ENCODE peak calls at places on chromosomes 5 and 9, in eight cellular contexts. F is transverse colon, S is hepatocyte, J is gastrocnemius medialis, N is H9, E is tibial artery, W is K562, Q is HCT116. C is an unnamed sample.

GRCh38 chr9:113677057-113677456 is 199.1 kb upstream of the ZNF618 start:
- DNase-seq in S (no peak), J (no peak), W (no peak), E (no peak), F (no peak), N (no peak), Q (no peak), C (no peak)

GRCh38 chr5:1643651-1644392 is 120.1 kb upstream of the LPCAT1 start:
- DNase-seq in J (no peak), N (peak; percentile 57), Q (no peak), S (no peak), E (no peak), F (no peak), W (no peak), C (no peak)

GRCh38 chr5:74318985-74319563 is 321.5 kb downstream of the ENC1 start:
- DNase-seq in J (no peak), W (no peak), F (no peak), Q (no peak), N (no peak), E (no peak), S (no peak), C (no peak)

GRCh38 chr9:114370251-114370984 is 17.4 kb downstream of the AKNA start:
- DNase-seq in S (no peak), N (peak; percentile 74), Q (no peak), F (no peak), W (no peak), J (no peak), E (no peak), C (no peak)

GRCh38 chr5:170892201-170892600 is 30.4 kb downstream of the RANBP17 start:
- DNase-seq in E (no peak), W (no peak), N (no peak), F (no peak), Q (no peak), J (no peak), S (no peak), C (no peak)

GRCh38 chr5:125198270-125198974 is 452.0 kb upstream of the ZNF608 start:
- DNase-seq in Q (no peak), S (peak; percentile 90), F (peak; percentile 74), N (no peak), W (no peak), J (peak; percentile 56), E (peak; percentile 54), C (peak; percentile 58)

GRCh38 chr9:129405089-129405830 is 215.6 kb downstream of the C9orf50 start:
- DNase-seq in E (no peak), W (no peak), F (no peak), S (peak; percentile 72), Q (no peak), N (no peak), J (no peak), C (no peak)

GRCh38 chr9:100074093-100074492 is 24.7 kb downstream of the ERP44 start:
- DNase-seq in F (no peak), S (no peak), Q (no peak), W (no peak), N (no peak), J (no peak), E (no peak), C (no peak)

GRCh38 chr9:17134396-17134842 is 421 bp upstream of the CNTLN start:
- DNase-seq in N (no peak), W (no peak), J (peak; percentile 5), S (peak; percentile 16), E (no peak), Q (no peak), F (no peak), C (no peak)

GRCh38 chr9:36141288-36141687 is 4.8 kb downstream of the GLIPR2 start:
- DNase-seq in Q (no peak), F (no peak), J (no peak), W (no peak), S (no peak), E (no peak), N (peak; percentile 49), C (no peak)

GRCh38 chr9:136023401-136024225 is 62.4 kb upstream of the UBAC1 start:
- DNase-seq in F (no peak), S (no peak), W (no peak), E (peak; percentile 59), Q (no peak), N (peak; percentile 24), J (peak; percentile 34), C (no peak)

GRCh38 chr5:14705556-14705955 is 41.0 kb downstream of the OTULIN start:
- DNase-seq in S (no peak), J (no peak), W (no peak), F (no peak), Q (no peak), N (no peak), E (no peak), C (no peak)

GRCh38 chr5:93336330-93337110 is 244.5 kb downstream of the NR2F1-AS1 start:
- DNase-seq in S (no peak), J (no peak), W (no peak), F (no peak), E (no peak), Q (no peak), N (no peak), C (no peak)

GRCh38 chr9:127779136-127779981 is 893 bp upstream of the SH2D3C start:
- DNase-seq in E (no peak), J (no peak), Q (no peak), N (no peak), F (peak; percentile 70), W (no peak), S (no peak), C (no peak)

GRCh38 chr5:159571501-159572244 is 241.4 kb upstream of the IL12B start:
- DNase-seq in Q (peak; percentile 7), S (peak; percentile 36), W (no peak), J (no peak), E (no peak), N (no peak), F (no peak), C (no peak)

GRCh38 chr5:84450617-84451414 is 66.1 kb upstream of the EDIL3 start:
- DNase-seq in W (no peak), J (no peak), Q (no peak), N (no peak), S (no peak), F (no peak), E (no peak), C (no peak)

DNA sequence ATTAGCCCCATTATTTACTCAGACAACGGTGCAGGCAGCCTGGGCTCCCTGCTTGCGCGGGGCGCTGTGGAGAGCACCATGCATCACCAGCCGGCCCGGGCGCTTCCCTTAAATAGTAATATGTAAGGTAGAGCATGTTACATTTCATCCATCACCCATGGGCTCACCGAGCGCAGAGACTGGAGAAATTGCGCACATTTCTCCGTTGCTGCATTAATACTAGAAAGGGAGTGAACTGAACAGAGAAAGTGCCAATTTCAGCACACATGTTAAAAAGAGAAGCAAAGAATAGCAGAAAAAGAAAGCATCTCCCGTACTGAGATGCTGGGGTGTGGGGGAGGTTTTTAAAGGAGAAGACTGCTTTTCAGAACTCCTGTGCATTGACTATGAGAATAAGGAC is 400.3 kb downstream of the ZSWIM6 start:
- DNase-seq in Q (no peak), S (no peak), E (no peak), W (no peak), J (no peak), F (no peak), N (no peak), C (no peak)
- H3K27me3 ChIP-seq in Q (peaks cover 50% of the 10 kb centered on the region), S (peaks cover 7% of the 10 kb centered on the region), E (no peaks in the 10 kb centered on the region), W (peaks cover 11% of the 10 kb centered on the region), J (no peaks in the 10 kb centered on the region), F (no peaks in the 10 kb centered on the region), N (no peaks in the 10 kb centered on the region), C (no peaks in the 10 kb centered on the region)

DNA sequence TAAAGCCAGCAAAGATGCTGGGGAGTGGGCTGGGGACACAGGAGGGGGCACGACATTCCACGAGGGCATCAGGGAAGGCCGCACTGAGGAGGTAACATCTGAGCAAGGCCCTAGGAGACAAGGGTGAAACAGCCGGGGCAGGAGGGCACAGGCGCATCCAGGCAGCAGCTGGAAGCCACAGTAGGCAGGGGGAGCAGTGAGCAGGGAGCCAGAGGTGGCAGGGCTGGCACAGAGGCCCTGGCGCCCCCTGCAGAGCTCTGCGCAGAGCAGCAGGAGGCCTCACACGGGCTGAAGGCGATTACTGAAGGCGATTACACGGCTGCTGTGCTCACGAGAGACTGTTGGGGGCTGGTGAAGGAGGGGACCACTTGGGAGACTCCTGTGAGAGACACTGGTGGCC is 15.4 kb downstream of the LMAN2 start:
- DNase-seq in F (no peak), Q (peak; percentile 24), S (no peak), J (no peak), W (no peak), E (no peak), N (peak; percentile 54), C (no peak)
- TF ChIP-seq CTCF in F (no peak), Q (peak; percentile 76), S (peak; percentile 13), J (no peak), W (peak; percentile 33), E (no peak), N (peak; percentile 43), C (no peak)

GRCh38 chr9:89481161-89481915 is 16.6 kb downstream of the SEMA4D start:
- DNase-seq in S (no peak), F (peak; percentile 18), E (no peak), W (no peak), J (no peak), Q (no peak), N (no peak), C (no peak)

GRCh38 chr9:89482950-89483349 is 15.0 kb downstream of the SEMA4D start:
- DNase-seq in W (no peak), J (peak; percentile 79), Q (no peak), S (no peak), N (no peak), E (no peak), F (peak; percentile 6), C (no peak)

GRCh38 chr9:89483592-89484474 is 14.1 kb downstream of the SEMA4D start:
- DNase-seq in E (no peak), J (no peak), S (no peak), N (peak; percentile 23), W (no peak), F (peak; percentile 66), Q (no peak), C (no peak)

GRCh38 chr9:89484475-89485404 is 13.2 kb downstream of the SEMA4D start:
- DNase-seq in E (no peak), S (no peak), W (no peak), J (no peak), F (peak; percentile 2), N (peak; percentile 12), Q (no peak), C (no peak)

DNA sequence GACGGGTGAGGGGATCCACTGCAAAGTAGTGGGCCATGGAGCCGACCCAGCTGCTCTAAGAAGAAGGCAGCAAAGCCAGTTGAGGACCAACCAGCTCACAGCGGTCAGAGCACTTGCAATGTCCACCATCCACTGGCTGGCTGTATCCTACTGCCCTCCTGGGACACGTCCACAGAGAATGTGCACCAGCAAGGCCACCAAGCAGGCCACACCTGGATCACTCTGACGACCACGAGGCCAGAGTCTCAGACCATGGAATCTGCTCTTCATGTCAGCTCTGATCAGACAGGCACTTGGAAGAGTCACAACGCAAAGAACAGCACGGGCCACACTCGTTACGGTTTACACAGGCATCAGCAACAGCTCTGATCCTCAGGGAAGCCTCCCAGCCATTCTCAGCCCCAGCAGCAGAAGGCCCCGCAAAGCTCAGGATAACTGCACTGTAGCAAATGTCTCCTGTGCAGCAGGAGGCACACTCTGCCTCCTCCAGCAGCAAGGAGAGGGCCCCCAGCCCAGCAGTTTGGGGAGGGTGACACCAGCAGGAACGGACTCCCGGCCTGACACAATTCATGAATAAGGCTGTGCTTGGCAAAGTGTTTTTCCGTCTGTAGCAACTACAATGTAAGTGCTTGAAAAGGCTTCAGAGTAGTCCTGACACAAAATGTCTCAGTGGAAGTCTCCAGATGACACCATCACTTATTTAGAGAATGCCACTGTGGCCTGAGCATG is 15.7 kb downstream of the SEMA4D start:
- DNase-seq in N (no peak), Q (no peak), W (no peak), E (no peak), J (no peak), S (no peak), F (peak; percentile 7), C (no peak)
- H3K27ac ChIP-seq in N (no peak overlapping the region), Q (no peak overlapping the region), W (no peak overlapping the region), E (no peak overlapping the region), J (peak overlapping the region; percentile 95), S (no peak overlapping the region), F (peak overlapping the region; percentile 8), C (no peak overlapping the region)

GRCh38 chr9:14271078-14271673 is 42.8 kb downstream of the NFIB start:
- DNase-seq in E (no peak), N (peak; percentile 37), Q (no peak), F (peak; percentile 40), S (peak; percentile 77), W (peak; percentile 4), J (peak; percentile 34), C (peak; percentile 32)
- H3K27me3 ChIP-seq in E (no peaks in the 10 kb centered on the region), N (no peaks in the 10 kb centered on the region), Q (peaks cover 3% of the 10 kb centered on the region), F (no peaks in the 10 kb centered on the region), S (no peaks in the 10 kb centered on the region), W (no peaks in the 10 kb centered on the region), J (no peaks in the 10 kb centered on the region), C (no peaks in the 10 kb centered on the region)

C was measured in lung.